ENCODE peak calls at places on chromosomes 5 and 9, in eight cellular contexts. I is lung; Y is aorta; O is pancreas; U is CD8-positive, alpha-beta memory T cell; A is heart left ventricle; X is MM.1S; N is small intestine. B is an unnamed sample. For H3K4me1 and H3K36me3, the result is how much of the 10 kb centered on the place peaks cover.

GRCh38 chr5:980941-981340 is 27.7 kb upstream of the NKD2 start:
- DNase-seq in I (no peak), Y (no peak), O (no peak), U (no peak), A (no peak), X (no peak), N (no peak), B (peak)

GRCh38 chr5:14463629-14464028 is 118.0 kb upstream of the OTULINL start:
- DNase-seq in I (no peak), Y (no peak), O (no peak), U (no peak), A (no peak), X (no peak), N (peak), B (no peak)

GRCh38 chr9:112711050-112711689 is 6.7 kb downstream of the INIP start:
- DNase-seq in I (no peak), Y (no peak), O (no peak), U (no peak), A (no peak), X (no peak), N (peak), B (no peak)

GRCh38 chr5:181215997-181216982 is 6.8 kb upstream of the TRIM41 start:
- DNase-seq in I (no peak), Y (no peak), O (no peak), U (no peak), A (no peak), X (peak), N (no peak), B (peak)

GRCh38 chr5:1208743-1209551 is 7.6 kb downstream of the SLC6A19 start:
- DNase-seq in I (no peak), Y (peak), O (peak), U (no peak), A (no peak), X (no peak), N (peak), B (no peak)

GRCh38 chr9:129598089-129598596 is 22.8 kb downstream of the C9orf50 start:
- DNase-seq in I (no peak), Y (no peak), O (peak), U (no peak), A (no peak), X (no peak), N (no peak), B (no peak)

GRCh38 chr5:5341531-5342292 is 80.8 kb upstream of the ICE1 start:
- DNase-seq in I (no peak), Y (no peak), O (no peak), U (no peak), A (no peak), X (no peak), N (no peak), B (no peak)

GRCh38 chr9:136741885-136742568 is 713 bp downstream of the LCN10 start:
- DNase-seq in I (no peak), Y (no peak), O (peak), U (no peak), A (no peak), X (no peak), N (no peak), B (no peak)

GRCh38 chr5:7868427-7868772 is 431 bp downstream of the FASTKD3 start:
- DNase-seq in I (no peak), Y (no peak), O (no peak), U (no peak), A (no peak), X (no peak), N (no peak), B (no peak)

GRCh38 chr9:108093773-108094675 is 604.5 kb upstream of the KLF4 start:
- DNase-seq in I (no peak), Y (no peak), O (no peak), U (no peak), A (no peak), X (no peak), N (peak), B (no peak)

GRCh38 chr5:149128023-149128875 is 13.0 kb upstream of the ABLIM3 start:
- DNase-seq in I (no peak), Y (no peak), O (no peak), U (no peak), A (no peak), X (peak), N (peak), B (peak)

GRCh38 chr5:151688406-151688805 is 1.7 kb upstream of the SPARC start:
- DNase-seq in I (no peak), Y (no peak), O (no peak), U (no peak), A (no peak), X (no peak), N (no peak), B (no peak)

GRCh38 chr9:31210982-31211570 is 1173.4 kb upstream of the ACO1 start:
- DNase-seq in I (no peak), Y (peak), O (peak), U (no peak), A (no peak), X (no peak), N (no peak), B (no peak)

GRCh38 chr9:77601476-77602056 is 46.6 kb downstream of the GNA14 start:
- DNase-seq in I (no peak), Y (no peak), O (no peak), U (no peak), A (no peak), X (no peak), N (no peak), B (no peak)

GRCh38 chr5:65925601-65926275 is 637 bp upstream of the ERBIN start:
- DNase-seq in I (peak), Y (peak), O (peak), U (peak), A (peak), X (peak), N (peak), B (peak)

GRCh38 chr9:95736370-95736769 is 139.1 kb upstream of the ERCC6L2 start:
- DNase-seq in I (no peak), Y (no peak), O (no peak), U (no peak), A (no peak), X (no peak), N (no peak), B (peak)

GRCh38 chr5:111562566-111562965 is 50.2 kb upstream of the STARD4 start:
- DNase-seq in I (no peak), Y (no peak), O (no peak), U (no peak), A (no peak), X (no peak), N (no peak), B (no peak)

GRCh38 chr5:66596791-66597757 is 881 bp downstream of the MAST4 start:
- DNase-seq in I (peak), Y (peak), O (peak), U (no peak), A (peak), X (peak), N (no peak), B (peak)

GRCh38 chr5:42377496-42377895 is 45.7 kb upstream of the GHR start:
- DNase-seq in I (no peak), Y (no peak), O (no peak), U (no peak), A (no peak), X (no peak), N (no peak), B (no peak)

DNA sequence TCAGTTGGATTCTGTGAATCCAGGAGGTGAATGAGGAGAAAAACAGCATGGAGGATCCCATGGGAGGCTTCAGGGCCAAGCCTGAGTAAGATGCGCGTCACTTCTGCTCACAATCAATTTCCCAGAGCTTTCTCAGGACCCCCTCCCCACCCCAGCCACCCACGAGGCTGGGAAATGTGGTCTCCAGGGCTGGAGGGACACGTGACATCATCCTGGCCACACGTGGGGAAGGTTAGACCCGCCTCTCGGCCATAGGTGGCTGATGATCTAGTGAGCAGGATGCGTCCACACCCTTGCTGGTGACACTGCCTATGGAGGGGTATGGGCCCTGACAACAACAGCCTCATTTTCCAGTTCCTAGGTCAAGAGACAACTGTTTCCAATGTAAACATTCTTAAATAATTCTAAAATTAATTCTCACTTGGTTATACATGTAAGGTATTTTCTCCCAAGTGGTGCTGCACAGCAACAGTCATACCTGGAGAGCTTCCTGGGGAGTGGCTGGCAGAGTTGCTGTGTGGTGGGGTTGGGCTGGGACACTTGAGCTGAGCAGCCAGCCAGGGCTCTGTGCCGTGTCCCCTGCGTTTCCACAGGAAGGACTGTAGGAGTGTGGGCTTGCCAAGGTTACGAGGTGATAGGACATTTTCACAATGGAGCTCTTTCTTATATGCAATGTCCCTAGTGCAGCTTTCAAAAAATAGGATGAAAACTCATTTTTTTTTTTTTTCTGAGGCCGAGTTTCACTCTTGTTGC is 153.1 kb downstream of the GADD45G start:
- DNase-seq in I (no peak), Y (no peak), O (no peak), U (no peak), A (no peak), X (no peak), N (no peak), B (no peak)
- H3K4me1 ChIP-seq in I (under half), Y (under half), O (under half), U (under half), A (under half), X (under half), N (under half), B (under half)

GRCh38 chr5:179599566-179599965 is 23.9 kb downstream of the HNRNPH1 start:
- DNase-seq in I (no peak), Y (no peak), O (no peak), U (no peak), A (no peak), X (no peak), N (no peak), B (no peak)
- H3K36me3 ChIP-seq in I (half or more), Y (under half), O (under half), U (under half), A (half or more), X (under half), N (under half), B (under half)

DNA sequence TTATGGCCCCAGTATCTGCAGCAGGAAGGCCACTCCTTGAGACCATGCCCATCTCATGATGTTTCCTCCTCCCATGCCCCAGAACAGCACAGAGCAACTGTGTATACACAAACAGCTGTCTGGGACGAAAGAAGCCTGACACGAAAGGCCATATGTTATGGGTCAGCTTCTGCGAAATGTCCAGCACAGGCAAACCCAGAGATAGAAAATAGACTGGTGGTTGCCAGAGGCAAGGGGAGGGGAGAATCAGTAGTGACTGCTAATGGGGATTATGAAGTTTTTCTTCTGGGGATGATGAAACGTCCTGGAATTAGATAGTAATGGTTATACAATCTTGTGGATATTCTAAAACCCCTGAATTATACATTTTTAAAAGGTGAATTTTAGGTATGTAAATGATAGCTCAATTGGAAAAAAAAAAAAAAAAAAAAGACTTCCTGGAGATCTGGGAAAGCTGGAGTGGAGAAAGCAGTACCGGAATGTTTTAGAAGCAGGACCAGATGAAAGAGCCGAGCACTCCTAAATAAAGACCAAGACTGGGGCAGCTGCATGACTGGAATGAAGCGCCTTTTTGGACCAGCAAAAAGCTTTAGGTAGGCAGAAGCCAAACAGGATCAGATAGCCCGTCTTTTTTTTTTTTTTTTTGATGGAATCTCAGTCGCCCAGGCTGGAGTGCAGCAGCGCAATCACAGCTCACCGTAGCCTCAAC is 29.2 kb downstream of the PCDHGC5 start:
- DNase-seq in I (no peak), Y (no peak), O (no peak), U (no peak), A (no peak), X (no peak), N (no peak), B (peak)
- H3K4me1 ChIP-seq in I (under half), Y (under half), O (under half), U (under half), A (under half), X (under half), N (under half), B (half or more)

DNA sequence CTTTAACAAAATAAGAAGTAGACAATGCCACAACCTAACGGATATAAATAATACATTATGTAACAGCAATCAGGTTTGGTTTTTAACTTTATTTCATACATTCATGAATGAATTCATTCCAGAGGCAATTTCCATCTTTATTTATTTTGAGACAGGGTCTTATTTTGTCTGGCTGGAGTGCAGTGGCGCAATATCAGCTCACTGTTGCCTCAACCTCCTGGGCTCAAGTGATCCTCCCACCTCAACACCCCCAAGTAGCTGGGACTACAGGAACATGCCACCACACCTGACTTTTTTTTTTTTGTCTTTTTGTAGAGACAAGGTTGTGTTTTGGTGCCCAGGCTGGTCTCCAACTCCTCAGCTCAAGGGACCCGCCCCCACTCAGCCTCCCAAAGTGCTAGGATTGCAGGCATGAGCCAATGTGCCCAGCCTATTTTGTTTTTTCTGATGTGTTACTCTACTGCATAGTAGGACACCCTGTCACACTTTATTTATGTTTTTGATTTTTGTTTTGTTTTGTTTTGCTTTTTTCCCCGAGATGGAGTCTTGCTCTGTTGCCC is 26.3 kb upstream of the C5orf24 start:
- DNase-seq in I (no peak), Y (no peak), O (no peak), U (no peak), A (no peak), X (no peak), N (no peak), B (no peak)
- H3K36me3 ChIP-seq in I (under half), Y (under half), O (under half), U (under half), A (half or more), X (under half), N (under half), B (half or more)

DNA sequence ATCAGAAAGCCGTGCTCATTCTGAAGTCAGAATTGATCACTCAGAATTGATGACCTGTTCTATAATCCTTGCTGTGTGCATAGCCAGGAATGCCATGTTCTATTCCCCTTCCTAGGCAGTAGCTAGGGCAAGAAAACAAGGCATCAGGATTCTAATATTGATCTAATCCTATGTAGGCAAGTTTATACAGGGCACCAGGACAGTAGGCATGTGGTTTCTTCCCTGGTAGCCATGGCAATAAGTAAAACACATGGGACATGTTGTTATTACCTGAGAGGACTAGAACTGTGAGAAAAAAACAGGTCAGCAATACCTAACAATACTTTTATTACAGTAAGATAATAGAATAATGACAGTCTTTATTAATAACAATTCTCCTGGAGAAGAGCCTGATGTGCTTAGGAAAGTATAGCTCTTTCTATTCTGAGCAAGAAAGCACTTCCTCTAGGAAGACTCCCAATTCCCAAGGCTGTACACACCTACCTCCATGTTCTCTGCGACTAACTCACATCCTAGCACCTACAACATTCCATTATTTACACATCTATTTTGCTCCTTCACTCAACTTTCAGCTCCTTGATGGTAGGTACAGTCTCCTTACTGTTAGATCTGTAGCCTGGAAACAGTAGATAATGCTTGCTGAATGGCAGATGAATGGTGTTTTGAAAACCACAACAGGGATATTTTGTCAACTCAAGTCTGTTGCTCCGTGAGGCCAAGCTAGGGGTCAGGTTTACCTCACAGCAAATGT is 70.8 kb downstream of the STX17 start:
- DNase-seq in I (no peak), Y (no peak), O (no peak), U (no peak), A (no peak), X (no peak), N (no peak), B (no peak)
- H3K4me1 ChIP-seq in I (under half), Y (under half), O (under half), U (under half), A (under half), X (under half), N (under half), B (under half)